ENCODE peak calls at places on chromosomes 2 and 18, in five cellular contexts. One of them, this sample, is unnamed.

GRCh38 chr18:40159141-40160017 is 1795.7 kb upstream of the PIK3C3 start:
- DNase-seq in amygdala: no peak
- DNase-seq in mucosa of descending colon: no peak
- DNase-seq in lower leg skin: no peak
- DNase-seq in type B pancreatic cell: no peak
- DNase-seq in this sample: no peak

GRCh38 chr2:241595600-241596140 is 37.1 kb downstream of the BOK start:
- DNase-seq in lower leg skin: no peak
- DNase-seq in amygdala: no peak
- DNase-seq in type B pancreatic cell: no peak
- DNase-seq in mucosa of descending colon: no peak
- DNase-seq in this sample: no peak

GRCh38 chr18:32902566-32903330 is 129.9 kb upstream of the KLHL14 start:
- DNase-seq in type B pancreatic cell: no peak
- DNase-seq in lower leg skin: no peak
- DNase-seq in amygdala: no peak
- DNase-seq in mucosa of descending colon: no peak
- DNase-seq in this sample: no peak

GRCh38 chr2:197889041-197889440 is 84.6 kb downstream of the PLCL1 start:
- DNase-seq in mucosa of descending colon: no peak
- DNase-seq in amygdala: no peak
- DNase-seq in lower leg skin: peak; percentile 33
- DNase-seq in type B pancreatic cell: no peak
- DNase-seq in this sample: no peak

GRCh38 chr18:9861933-9862332 is 23.8 kb upstream of the TXNDC2 start:
- DNase-seq in lower leg skin: no peak
- DNase-seq in type B pancreatic cell: no peak
- DNase-seq in mucosa of descending colon: no peak
- DNase-seq in amygdala: no peak
- DNase-seq in this sample: no peak

GRCh38 chr2:201806442-201806841 is at the start of gene CDK15:
- DNase-seq in lower leg skin: no peak
- DNase-seq in amygdala: no peak
- DNase-seq in mucosa of descending colon: no peak
- DNase-seq in type B pancreatic cell: no peak
- DNase-seq in this sample: no peak

GRCh38 chr2:17539596-17539992 is 902 bp upstream of the VSNL1 start:
- DNase-seq in type B pancreatic cell: no peak
- DNase-seq in lower leg skin: no peak
- DNase-seq in amygdala: no peak
- DNase-seq in mucosa of descending colon: peak; percentile 74
- DNase-seq in this sample: no peak

GRCh38 chr2:157866202-157866601 is 9.9 kb downstream of the ACVR1 start:
- DNase-seq in amygdala: no peak
- DNase-seq in type B pancreatic cell: no peak
- DNase-seq in lower leg skin: no peak
- DNase-seq in mucosa of descending colon: no peak
- DNase-seq in this sample: peak; percentile 28

GRCh38 chr18:3012306-3012919 is 531 bp downstream of the LPIN2 start:
- DNase-seq in amygdala: no peak
- DNase-seq in mucosa of descending colon: peak; percentile 70
- DNase-seq in type B pancreatic cell: peak; percentile 74
- DNase-seq in lower leg skin: no peak
- DNase-seq in this sample: peak; percentile 43

GRCh38 chr2:83951378-83951947 is 507.6 kb downstream of the SUCLG1 start:
- DNase-seq in amygdala: no peak
- DNase-seq in type B pancreatic cell: no peak
- DNase-seq in lower leg skin: no peak
- DNase-seq in mucosa of descending colon: no peak
- DNase-seq in this sample: no peak

GRCh38 chr2:46179037-46179621 is 118.1 kb upstream of the EPAS1 start:
- DNase-seq in mucosa of descending colon: no peak
- DNase-seq in lower leg skin: peak; percentile 40
- DNase-seq in amygdala: no peak
- DNase-seq in type B pancreatic cell: no peak
- DNase-seq in this sample: peak; percentile 77

GRCh38 chr2:16214391-16214790 is 274.0 kb downstream of the MYCN start:
- DNase-seq in amygdala: no peak
- DNase-seq in type B pancreatic cell: no peak
- DNase-seq in lower leg skin: no peak
- DNase-seq in mucosa of descending colon: no peak
- DNase-seq in this sample: no peak

GRCh38 chr2:101967826-101968498 is 23.8 kb upstream of the IL1R2 start:
- DNase-seq in type B pancreatic cell: no peak
- DNase-seq in amygdala: no peak
- DNase-seq in lower leg skin: no peak
- DNase-seq in mucosa of descending colon: no peak
- DNase-seq in this sample: peak; percentile 28

GRCh38 chr2:227871375-227871788 is at the start of gene DAW1:
- DNase-seq in lower leg skin: no peak
- DNase-seq in amygdala: no peak
- DNase-seq in mucosa of descending colon: peak; percentile 74
- DNase-seq in type B pancreatic cell: peak; percentile 85
- DNase-seq in this sample: peak; percentile 36

GRCh38 chr2:142140434-142140845 is 9.6 kb upstream of the LRP1B start:
- DNase-seq in type B pancreatic cell: no peak
- DNase-seq in mucosa of descending colon: no peak
- DNase-seq in lower leg skin: no peak
- DNase-seq in amygdala: no peak
- DNase-seq in this sample: no peak

GRCh38 chr2:242040303-242040655 is 170.8 kb downstream of the RTP5 start:
- DNase-seq in type B pancreatic cell: no peak
- DNase-seq in mucosa of descending colon: no peak
- DNase-seq in amygdala: no peak
- DNase-seq in lower leg skin: no peak
- DNase-seq in this sample: no peak

GRCh38 chr2:148901142-148901541 is 26.1 kb downstream of the KIF5C start:
- DNase-seq in type B pancreatic cell: no peak
- DNase-seq in amygdala: no peak
- DNase-seq in mucosa of descending colon: no peak
- DNase-seq in lower leg skin: no peak
- DNase-seq in this sample: no peak

GRCh38 chr2:200860092-200860795 is 4.2 kb downstream of the CLK1 start:
- DNase-seq in amygdala: no peak
- DNase-seq in lower leg skin: no peak
- DNase-seq in mucosa of descending colon: no peak
- DNase-seq in type B pancreatic cell: no peak
- DNase-seq in this sample: peak; percentile 27

GRCh38 chr18:71450258-71450657 is 1093.9 kb downstream of the CBLN2 start:
- DNase-seq in lower leg skin: no peak
- DNase-seq in mucosa of descending colon: no peak
- DNase-seq in amygdala: no peak
- DNase-seq in type B pancreatic cell: no peak
- DNase-seq in this sample: no peak

GRCh38 chr2:2547451-2547850 is 216.4 kb upstream of the MYT1L start:
- DNase-seq in type B pancreatic cell: no peak
- DNase-seq in amygdala: peak; percentile 66
- DNase-seq in mucosa of descending colon: no peak
- DNase-seq in lower leg skin: no peak
- DNase-seq in this sample: no peak

This sample was measured in mucosa of gallbladder.